ENCODE peak calls at places on chromosomes 4 and X, in seven cellular contexts. B is GM23248, S is PC-3, E is MM.1S, P is neural progenitor cell, M is fibroblast of lung, V is keratinocyte. F is an unnamed sample. For H3K27me3, the result is how much of the 10 kb centered on the place peaks cover.

GRCh38 chrX:110914281-110914680 is 118.7 kb upstream of the CHRDL1 start:
- DNase-seq in V (no peak), P (peak), S (no peak), M (no peak), B (no peak), E (no peak), F (no peak)

GRCh38 chrX:107659768-107660167 is 31.5 kb downstream of the PRPS1 start:
- DNase-seq in P (no peak), E (peak), S (peak), V (no peak), M (peak), B (peak), F (peak)

GRCh38 chr4:26931961-26932360 is 71.3 kb downstream of the STIM2 start:
- DNase-seq in B (no peak), P (no peak), E (no peak), V (no peak), S (no peak), M (peak), F (no peak)

GRCh38 chrX:5042563-5042962 is 1186.1 kb downstream of the NLGN4X start:
- DNase-seq in P (no peak), V (no peak), M (no peak), S (no peak), B (no peak), E (no peak), F (no peak)

GRCh38 chr4:102817021-102817605 is 10.2 kb downstream of the UBE2D3 start:
- DNase-seq in M (peak), P (no peak), S (no peak), V (no peak), E (no peak), B (no peak), F (no peak)

GRCh38 chr4:187128226-187128625 is 404.6 kb upstream of the FAT1 start:
- DNase-seq in B (peak), M (no peak), V (peak), S (peak), E (no peak), P (no peak), F (no peak)

GRCh38 chr4:109574931-109575804 is 15.1 kb downstream of the MCUB start:
- DNase-seq in B (no peak), S (no peak), V (no peak), E (no peak), P (no peak), M (no peak), F (peak)

GRCh38 chrX:13142891-13143290 is 98.5 kb upstream of the FAM9C start:
- DNase-seq in V (no peak), M (no peak), S (no peak), B (no peak), P (no peak), E (no peak), F (no peak)

GRCh38 chrX:21996872-21997271 is 35.3 kb upstream of the PHEX start:
- DNase-seq in M (peak), S (peak), P (no peak), V (no peak), B (peak), E (no peak), F (no peak)

GRCh38 chr4:161546902-161547301 is 616.9 kb downstream of the FSTL5 start:
- DNase-seq in P (no peak), V (no peak), B (no peak), E (no peak), S (no peak), M (peak), F (no peak)

GRCh38 chr4:40059362-40059761 is 2.7 kb downstream of the N4BP2 start:
- DNase-seq in V (no peak), S (no peak), E (no peak), B (no peak), P (no peak), M (no peak), F (no peak)

GRCh38 chrX:153670748-153671588 is 2.6 kb downstream of the PNCK start:
- DNase-seq in B (no peak), V (no peak), E (no peak), S (no peak), P (no peak), M (no peak), F (no peak)

GRCh38 chr4:185387957-185388356 is 7.8 kb downstream of the LRP2BP start:
- DNase-seq in P (no peak), V (no peak), S (no peak), B (no peak), M (no peak), E (no peak), F (no peak)

GRCh38 chr4:96356591-96357360 is 516.9 kb downstream of the PDHA2 start:
- DNase-seq in V (no peak), B (no peak), E (no peak), P (no peak), M (peak), S (no peak), F (no peak)

GRCh38 chr4:139607302-139608060 is 51.5 kb upstream of the SETD7 start:
- DNase-seq in S (no peak), E (no peak), M (peak), V (no peak), P (no peak), B (peak), F (no peak)

GRCh38 chrX:2875136-2875481 is 46.4 kb downstream of the GYG2 start:
- DNase-seq in P (no peak), E (no peak), S (no peak), M (no peak), B (no peak), V (no peak), F (no peak)

GRCh38 chr4:8646296-8647093 is 53.9 kb downstream of the CPZ start:
- DNase-seq in E (no peak), M (no peak), V (no peak), B (no peak), P (peak), S (no peak), F (no peak)

GRCh38 chr4:24054910-24055309 is 165.1 kb upstream of the PPARGC1A start:
- DNase-seq in M (no peak), P (no peak), V (no peak), S (no peak), B (no peak), E (no peak), F (no peak)

GRCh38 chrX:50471390-50471789 is 765 bp upstream of the DGKK start:
- DNase-seq in M (no peak), S (no peak), V (no peak), B (no peak), P (peak), E (no peak), F (no peak)

GRCh38 chr4:170399894-170400293 is 310.1 kb upstream of the AADAT start:
- DNase-seq in V (no peak), S (peak), E (no peak), B (no peak), M (no peak), P (no peak), F (no peak)

GRCh38 chrX:131762802-131763234 is 218.9 kb downstream of the OR13H1 start:
- DNase-seq in B (peak), V (no peak), M (no peak), E (peak), S (peak), P (no peak), F (no peak)

GRCh38 chr4:181702864-181703263 is 540.3 kb upstream of the TENM3 start:
- DNase-seq in M (no peak), E (no peak), P (no peak), S (no peak), B (no peak), V (no peak), F (no peak)

GRCh38 chr4:627347-627746 is 2.0 kb downstream of the PDE6B start:
- DNase-seq in E (no peak), S (no peak), P (no peak), B (no peak), M (no peak), V (no peak), F (no peak)

GRCh38 chr4:84501721-84502267 is 2.7 kb upstream of the NKX6-1 start:
- DNase-seq in S (no peak), M (no peak), P (peak), B (no peak), V (no peak), E (no peak), F (no peak)
- TF ChIP-seq EZH2 in S (no peak), M (peak), P (no peak), B (no peak), V (peak), E (no peak), F (no peak)

GRCh38 chrX:19178402-19178801 is 56.1 kb upstream of the ADGRG2 start:
- DNase-seq in P (no peak), S (no peak), V (no peak), B (no peak), M (no peak), E (no peak), F (no peak)
- H3K27me3 ChIP-seq in P (under half), S (under half), V (under half), B (under half), M (under half), E (under half), F (under half)

GRCh38 chr4:122854444-122854843 is 27.8 kb downstream of the FGF2 start:
- DNase-seq in S (no peak), M (peak), E (no peak), V (no peak), P (no peak), B (peak), F (no peak)
- H3K9ac ChIP-seq in S (no peak), M (no peak), E (no peak), V (peak), P (no peak), B (peak), F (no peak)

DNA sequence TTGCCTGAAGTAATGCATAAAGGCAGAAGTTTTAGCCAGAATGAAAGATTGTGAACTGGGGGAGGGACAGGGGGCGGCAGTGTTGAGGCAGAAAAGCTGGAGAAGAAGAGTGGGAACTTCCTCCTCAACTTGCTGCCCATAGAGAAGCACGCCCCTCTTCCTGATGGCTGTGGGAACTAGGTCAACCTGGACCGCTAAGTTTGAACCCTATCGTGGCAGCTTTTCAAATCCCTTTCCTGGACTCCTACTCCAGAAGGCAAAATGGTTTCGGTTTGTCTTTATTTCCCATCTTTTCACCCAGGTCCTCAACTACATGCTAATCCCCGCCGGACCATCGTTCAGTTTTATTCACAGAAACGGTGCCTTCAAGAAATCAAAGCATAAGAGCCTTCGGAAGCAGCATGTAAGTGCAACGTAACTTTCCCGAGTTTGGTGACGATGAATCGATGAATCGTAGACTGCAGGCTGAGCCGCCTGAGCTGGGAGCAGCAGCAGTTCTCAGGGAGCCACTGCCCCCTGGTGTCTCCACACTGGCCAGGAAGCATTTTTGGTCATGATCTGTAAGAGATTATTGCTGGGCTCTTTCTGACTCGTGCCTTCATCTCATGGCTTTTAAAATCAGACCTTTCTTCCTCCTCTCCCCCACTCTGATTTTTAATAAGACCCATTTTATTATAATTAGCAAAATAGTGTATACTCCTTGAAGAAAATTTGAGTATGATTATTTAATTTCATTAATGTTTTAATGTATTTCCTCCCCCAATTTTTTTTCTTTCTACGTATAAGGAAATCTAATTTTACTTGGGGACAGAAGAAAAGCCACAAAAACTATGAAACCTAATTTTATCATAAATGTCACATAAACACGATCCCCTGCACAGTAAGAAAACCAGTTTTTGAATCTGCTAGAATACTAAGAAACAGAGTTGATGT is 21.4 kb downstream of the SPINK2 start:
- DNase-seq in M (peak), E (peak), V (peak), P (peak), S (peak), B (peak), F (peak)
- TF ChIP-seq EZH2 in M (no peak), E (no peak), V (no peak), P (no peak), S (no peak), B (no peak), F (no peak)

DNA sequence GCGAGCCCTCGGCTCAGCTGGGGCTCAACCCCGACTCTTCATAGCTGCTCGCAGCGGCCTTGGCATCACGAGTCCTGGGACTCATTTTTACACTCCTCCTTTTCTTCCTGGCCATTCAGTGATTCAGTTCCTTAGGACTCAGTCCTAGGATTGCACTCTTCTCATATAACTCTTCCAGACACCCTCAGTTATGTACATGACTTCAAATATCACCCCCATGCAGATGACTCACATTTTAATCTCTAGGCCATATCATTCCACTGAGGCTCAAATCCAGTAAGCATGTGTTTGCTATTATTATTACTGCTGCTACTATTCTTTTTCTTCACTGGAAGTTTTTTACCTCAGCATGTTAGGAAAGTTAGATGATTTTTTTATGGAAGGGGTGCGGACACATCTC is 14.4 kb downstream of the ITGB1BP2 start:
- DNase-seq in P (no peak), E (no peak), B (peak), S (no peak), V (no peak), M (peak), F (no peak)
- H3K27me3 ChIP-seq in P (under half), E (under half), B (under half), S (under half), V (under half), M (under half), F (under half)

GRCh38 chrX:10098235-10098819 is 58.4 kb upstream of the CLCN4 start:
- DNase-seq in B (peak), M (no peak), P (no peak), V (no peak), E (peak), S (no peak), F (peak)
- H3K9ac ChIP-seq in B (peak), M (no peak), P (no peak), V (no peak), E (peak), S (no peak), F (peak)

GRCh38 chr4:73730854-73731253 is 9.5 kb upstream of the CXCL8 start:
- DNase-seq in E (no peak), M (no peak), S (no peak), V (no peak), P (no peak), B (no peak), F (no peak)
- TF ChIP-seq EZH2 in E (no peak), M (no peak), S (no peak), V (no peak), P (no peak), B (no peak), F (no peak)

F was measured in DND-41.